ENCODE peak calls at places on chromosomes 5 and 9, in five cellular contexts. N, M, Y, H and R are unnamed samples.

GRCh38 chr5:78638423-78638822 is 10.1 kb downstream of the LHFPL2 start:
- DNase-seq in Y (no peak), H (peak; percentile 56), M (no peak), N (no peak), R (peak; percentile 84)

GRCh38 chr5:152092580-152092979 is 167.9 kb upstream of the GLRA1 start:
- DNase-seq in Y (no peak), N (no peak), M (no peak), H (no peak), R (no peak)

GRCh38 chr9:126623314-126623666 is 9.6 kb downstream of the LMX1B start:
- DNase-seq in Y (no peak), N (no peak), H (no peak), M (peak; percentile 47), R (no peak)

GRCh38 chr5:17203329-17204132 is 13.9 kb upstream of the BASP1 start:
- DNase-seq in H (peak; percentile 41), M (peak; percentile 68), N (peak; percentile 58), Y (peak; percentile 53), R (peak; percentile 72)

GRCh38 chr5:131423056-131423455 is 159.2 kb downstream of the CDC42SE2 start:
- DNase-seq in H (peak; percentile 15), M (peak; percentile 69), Y (no peak), N (peak; percentile 20), R (peak; percentile 27)

GRCh38 chr9:70291446-70291845 is 32.7 kb downstream of the SMC5 start:
- DNase-seq in H (no peak), M (no peak), N (no peak), Y (no peak), R (no peak)

GRCh38 chr9:2055203-2055658 is 40.1 kb downstream of the SMARCA2 start:
- DNase-seq in N (no peak), H (no peak), M (no peak), Y (no peak), R (no peak)

GRCh38 chr9:99231708-99232107 is 9.6 kb downstream of the SEC61B start:
- DNase-seq in M (peak; percentile 63), Y (no peak), N (peak; percentile 53), H (peak; percentile 9), R (peak; percentile 18)

GRCh38 chr9:2198956-2199635 is 183.9 kb downstream of the SMARCA2 start:
- DNase-seq in M (no peak), H (no peak), Y (no peak), N (no peak), R (no peak)

GRCh38 chr9:129995409-129996160 is 47.4 kb downstream of the FNBP1 start:
- DNase-seq in M (peak; percentile 16), H (no peak), N (peak; percentile 60), Y (no peak), R (no peak)

GRCh38 chr9:95157491-95158151 is 159.9 kb downstream of the FANCC start:
- DNase-seq in Y (no peak), N (no peak), H (peak; percentile 57), M (no peak), R (no peak)

GRCh38 chr5:34736445-34737119 is 80.5 kb downstream of the RAI14 start:
- DNase-seq in H (peak; percentile 40), Y (peak; percentile 8), N (no peak), M (peak; percentile 64), R (no peak)

GRCh38 chr9:68964102-68964541 is 49.8 kb downstream of the PRKACG start:
- DNase-seq in N (no peak), Y (no peak), M (no peak), H (no peak), R (no peak)

GRCh38 chr5:1985781-1986180 is 103.1 kb upstream of the IRX4 start:
- DNase-seq in Y (no peak), M (no peak), H (no peak), N (peak; percentile 1), R (no peak)

GRCh38 chr9:79134654-79135053 is 437.1 kb upstream of the TLE4 start:
- DNase-seq in N (no peak), M (peak; percentile 81), Y (peak; percentile 12), H (no peak), R (peak; percentile 23)

GRCh38 chr5:151264113-151264512 is 11.1 kb downstream of the GM2A start:
- DNase-seq in Y (no peak), M (no peak), H (no peak), N (no peak), R (no peak)

GRCh38 chr9:36486454-36486932 is 86.2 kb upstream of the MELK start:
- DNase-seq in H (no peak), M (peak; percentile 24), N (peak; percentile 11), Y (no peak), R (no peak)

GRCh38 chr5:71973563-71973962 is 133.7 kb upstream of the MAP1B start:
- DNase-seq in Y (no peak), M (no peak), H (no peak), N (no peak), R (no peak)

GRCh38 chr5:57435701-57436134 is 46.9 kb downstream of the ACTBL2 start:
- DNase-seq in Y (peak; percentile 37), H (peak; percentile 23), M (no peak), N (no peak), R (peak; percentile 71)

GRCh38 chr5:67059747-67060490 is 136.7 kb downstream of the CD180 start:
- DNase-seq in Y (no peak), H (no peak), N (no peak), M (no peak), R (no peak)

GRCh38 chr9:98877211-98877730 is 66.4 kb upstream of the COL15A1 start:
- DNase-seq in M (no peak), Y (no peak), H (no peak), N (no peak), R (no peak)

GRCh38 chr9:129550199-129550839 is 70.6 kb downstream of the C9orf50 start:
- DNase-seq in N (no peak), Y (no peak), H (no peak), M (peak; percentile 75), R (peak; percentile 28)

GRCh38 chr5:14110196-14110595 is 32.9 kb upstream of the TRIO start:
- DNase-seq in M (no peak), Y (no peak), H (no peak), N (no peak), R (no peak)

GRCh38 chr5:61429906-61430305 is 97.8 kb downstream of the ZSWIM6 start:
- DNase-seq in M (no peak), Y (no peak), N (no peak), H (no peak), R (no peak)

GRCh38 chr5:173395257-173395932 is 67.2 kb upstream of the STC2 start:
- DNase-seq in M (peak; percentile 38), H (peak; percentile 16), N (peak; percentile 16), Y (peak; percentile 6), R (peak; percentile 12)

GRCh38 chr5:173397531-173397930 is 69.3 kb upstream of the STC2 start:
- DNase-seq in N (no peak), H (no peak), Y (no peak), M (no peak), R (no peak)

GRCh38 chr5:173394701-173395100 is 66.5 kb upstream of the STC2 start:
- DNase-seq in H (no peak), Y (no peak), N (no peak), M (no peak), R (no peak)

GRCh38 chr5:173395933-173396308 is 67.7 kb upstream of the STC2 start:
- DNase-seq in M (no peak), N (no peak), Y (no peak), H (no peak), R (no peak)

GRCh38 chr5:173396311-173396993 is 68.2 kb upstream of the STC2 start:
- DNase-seq in N (peak; percentile 22), M (peak; percentile 81), H (peak; percentile 9), Y (peak; percentile 19), R (peak; percentile 20)
- TF ChIP-seq REST in N (no peak), M (no peak), H (no peak), Y (no peak), R (no peak)

DNA sequence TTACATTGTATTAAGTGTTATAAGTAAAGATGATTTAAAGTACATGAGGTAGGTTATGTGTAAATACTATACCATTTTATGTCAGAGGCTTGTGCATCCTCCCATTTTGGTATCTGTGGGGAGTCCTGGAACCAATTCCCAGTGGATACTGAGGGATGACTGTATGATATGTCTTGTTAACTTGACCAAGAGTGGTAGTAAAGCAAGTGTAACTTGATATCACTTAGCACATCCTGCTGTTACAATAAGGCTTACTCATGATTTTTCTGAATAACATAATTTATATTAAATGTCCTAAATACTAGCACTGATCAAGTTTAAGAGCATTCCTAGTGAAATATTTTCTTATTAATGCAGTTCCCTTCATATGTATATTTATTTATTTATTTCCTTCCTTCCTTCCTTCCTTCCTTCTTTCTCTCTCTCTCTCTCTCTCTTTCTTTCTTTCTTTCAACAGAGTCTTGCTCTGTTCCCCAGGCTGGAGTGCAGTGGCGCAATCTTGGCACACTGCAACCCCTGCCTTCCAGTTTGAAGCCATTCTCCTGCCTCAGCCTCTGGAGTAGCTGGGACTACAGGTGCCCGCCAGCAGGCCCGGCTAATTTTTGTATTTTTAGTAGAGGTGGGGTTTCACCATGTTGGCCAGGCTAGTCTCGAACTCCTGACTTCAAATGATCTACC is 7.5 kb downstream of the NDFIP1 start:
- DNase-seq in H (no peak), M (no peak), N (no peak), Y (no peak), R (no peak)
- TF ChIP-seq REST in H (no peak), M (no peak), N (no peak), Y (no peak), R (no peak)

GRCh38 chr9:38345851-38346755 is 46.4 kb upstream of the ALDH1B1 start:
- DNase-seq in M (no peak), H (no peak), Y (no peak), N (no peak), R (no peak)
- TF ChIP-seq REST in M (no peak), H (no peak), Y (no peak), N (no peak), R (no peak)

DNA sequence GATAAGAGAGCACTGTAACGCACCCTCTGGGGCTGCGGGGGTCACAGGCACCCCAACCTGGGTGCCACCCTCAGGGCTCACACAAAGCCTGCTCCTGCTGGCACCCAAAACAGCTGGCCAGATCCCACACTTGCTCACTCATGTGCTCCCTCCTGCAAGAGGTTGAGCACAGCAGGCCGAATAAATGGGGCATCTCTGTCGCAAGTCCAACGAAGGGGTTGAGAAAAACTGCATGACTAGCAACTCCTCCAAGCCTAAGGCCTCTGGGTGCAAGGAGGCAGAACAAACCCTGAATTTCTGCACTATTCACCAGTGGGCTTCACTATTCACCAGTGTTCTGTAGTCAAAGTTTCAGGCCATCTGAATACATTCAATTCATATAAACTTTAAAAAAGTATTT is 80.4 kb downstream of the SECISBP2 start:
- DNase-seq in N (no peak), M (no peak), H (no peak), Y (no peak), R (no peak)
- TF ChIP-seq REST in N (no peak), M (no peak), H (no peak), Y (no peak), R (no peak)

DNA sequence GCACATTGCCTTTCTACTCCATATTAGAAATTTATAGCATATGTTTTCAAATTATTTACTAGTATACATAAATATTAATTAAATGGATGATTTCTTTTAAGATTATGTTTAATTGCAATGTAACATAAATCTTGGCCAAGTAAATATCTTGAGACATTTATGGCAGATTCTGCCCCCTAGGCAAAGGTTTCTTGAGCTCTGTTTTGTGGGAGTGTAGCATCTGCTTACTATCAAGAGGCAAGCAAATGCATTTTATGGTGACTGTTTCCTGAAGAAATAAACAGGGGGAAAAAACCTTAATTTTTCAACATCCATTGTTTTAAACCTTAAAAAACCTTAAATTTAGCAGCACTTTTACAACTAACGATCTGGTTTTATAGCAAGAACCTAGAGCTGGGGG is 25.7 kb upstream of the FREM1 start:
- DNase-seq in M (no peak), H (no peak), N (no peak), Y (no peak), R (no peak)
- TF ChIP-seq REST in M (no peak), H (no peak), N (no peak), Y (no peak), R (no peak)